ENCODE peak calls at places on chromosome 1, in four cellular contexts. One of them, this sample, is unnamed.

GRCh38 chr1:39776400-39776713 is 5.2 kb upstream of the OXCT2 start:
- DNase-seq in ovary: no peak
- DNase-seq in fibroblast of lung: no peak
- DNase-seq in OCI-LY7: peak; percentile 9
- DNase-seq in this sample: no peak

GRCh38 chr1:111290640-111291039 is at the start of gene CHIA:
- DNase-seq in ovary: no peak
- DNase-seq in fibroblast of lung: no peak
- DNase-seq in OCI-LY7: no peak
- DNase-seq in this sample: no peak

GRCh38 chr1:1290238-1290731 is 10.0 kb downstream of the SCNN1D start:
- DNase-seq in ovary: peak; percentile 66
- DNase-seq in fibroblast of lung: peak; percentile 39
- DNase-seq in OCI-LY7: peak; percentile 44
- DNase-seq in this sample: no peak

GRCh38 chr1:181010789-181011188 is 11.9 kb downstream of the STX6 start:
- DNase-seq in ovary: no peak
- DNase-seq in fibroblast of lung: no peak
- DNase-seq in OCI-LY7: no peak
- DNase-seq in this sample: no peak

GRCh38 chr1:246002725-246003441 is 504.2 kb downstream of the SMYD3 start:
- DNase-seq in ovary: peak; percentile 89
- DNase-seq in fibroblast of lung: peak; percentile 91
- DNase-seq in OCI-LY7: peak; percentile 83
- DNase-seq in this sample: no peak

GRCh38 chr1:53560572-53561487 is 101.6 kb downstream of the DMRTB1 start:
- DNase-seq in ovary: peak; percentile 11
- DNase-seq in fibroblast of lung: peak; percentile 60
- DNase-seq in OCI-LY7: no peak
- DNase-seq in this sample: no peak

GRCh38 chr1:246564839-246565750 is 966 bp downstream of the TFB2M start:
- DNase-seq in ovary: no peak
- DNase-seq in fibroblast of lung: no peak
- DNase-seq in OCI-LY7: no peak
- DNase-seq in this sample: no peak

GRCh38 chr1:233359431-233359830 is 31.9 kb downstream of the MAP3K21 start:
- DNase-seq in ovary: no peak
- DNase-seq in fibroblast of lung: no peak
- DNase-seq in OCI-LY7: no peak
- DNase-seq in this sample: no peak

GRCh38 chr1:199780948-199781347 is 246.6 kb upstream of the NR5A2 start:
- DNase-seq in ovary: no peak
- DNase-seq in fibroblast of lung: peak; percentile 60
- DNase-seq in OCI-LY7: no peak
- DNase-seq in this sample: no peak

GRCh38 chr1:1132042-1132927 is 16.4 kb upstream of the C1orf159 start:
- DNase-seq in ovary: no peak
- DNase-seq in fibroblast of lung: no peak
- DNase-seq in OCI-LY7: no peak
- DNase-seq in this sample: no peak

DNA sequence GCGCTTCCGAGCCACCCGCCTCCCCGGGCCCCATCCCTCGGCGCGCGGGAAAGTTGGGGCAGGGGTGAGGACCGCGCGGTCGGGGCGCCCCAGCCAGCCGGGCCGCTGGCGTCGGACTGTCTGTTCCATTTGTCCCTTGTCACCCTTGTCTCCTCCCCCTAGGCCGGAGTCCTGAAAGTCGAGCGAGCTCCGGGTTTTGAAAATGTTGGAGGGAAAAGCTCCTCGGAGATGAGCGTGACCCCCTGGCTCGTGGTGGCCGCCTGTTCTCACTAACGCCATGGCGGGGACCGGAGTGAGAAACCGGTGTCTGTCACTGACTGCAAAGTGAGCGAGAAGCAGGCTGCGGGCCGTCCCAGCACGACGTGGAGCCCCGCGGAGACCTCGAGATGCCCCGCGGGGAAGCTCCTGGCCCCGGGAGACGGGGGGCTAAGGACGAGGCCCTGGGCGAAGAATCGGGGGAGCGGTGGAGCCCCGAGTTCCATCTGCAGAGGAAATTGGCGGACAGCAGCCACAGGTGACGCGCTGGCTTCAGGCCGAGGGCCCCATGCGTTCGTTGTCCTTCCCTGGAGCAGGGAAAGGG is 491 bp downstream of the PER3 start:
- DNase-seq in ovary: no peak
- DNase-seq in fibroblast of lung: no peak
- DNase-seq in OCI-LY7: no peak
- DNase-seq in this sample: no peak
- H3K27ac ChIP-seq in ovary: peak overlapping the region; percentile 99
- H3K27ac ChIP-seq in fibroblast of lung: peak overlapping the region; percentile 69
- H3K27ac ChIP-seq in OCI-LY7: no peak overlapping the region
- H3K27ac ChIP-seq in this sample: no peak overlapping the region

GRCh38 chr1:89104147-89104546 is 21.8 kb downstream of the GBP2 start:
- DNase-seq in ovary: no peak
- DNase-seq in fibroblast of lung: no peak
- DNase-seq in OCI-LY7: no peak
- DNase-seq in this sample: no peak
- H3K27ac ChIP-seq in ovary: no peak overlapping the region
- H3K27ac ChIP-seq in fibroblast of lung: no peak overlapping the region
- H3K27ac ChIP-seq in OCI-LY7: no peak overlapping the region
- H3K27ac ChIP-seq in this sample: no peak overlapping the region

DNA sequence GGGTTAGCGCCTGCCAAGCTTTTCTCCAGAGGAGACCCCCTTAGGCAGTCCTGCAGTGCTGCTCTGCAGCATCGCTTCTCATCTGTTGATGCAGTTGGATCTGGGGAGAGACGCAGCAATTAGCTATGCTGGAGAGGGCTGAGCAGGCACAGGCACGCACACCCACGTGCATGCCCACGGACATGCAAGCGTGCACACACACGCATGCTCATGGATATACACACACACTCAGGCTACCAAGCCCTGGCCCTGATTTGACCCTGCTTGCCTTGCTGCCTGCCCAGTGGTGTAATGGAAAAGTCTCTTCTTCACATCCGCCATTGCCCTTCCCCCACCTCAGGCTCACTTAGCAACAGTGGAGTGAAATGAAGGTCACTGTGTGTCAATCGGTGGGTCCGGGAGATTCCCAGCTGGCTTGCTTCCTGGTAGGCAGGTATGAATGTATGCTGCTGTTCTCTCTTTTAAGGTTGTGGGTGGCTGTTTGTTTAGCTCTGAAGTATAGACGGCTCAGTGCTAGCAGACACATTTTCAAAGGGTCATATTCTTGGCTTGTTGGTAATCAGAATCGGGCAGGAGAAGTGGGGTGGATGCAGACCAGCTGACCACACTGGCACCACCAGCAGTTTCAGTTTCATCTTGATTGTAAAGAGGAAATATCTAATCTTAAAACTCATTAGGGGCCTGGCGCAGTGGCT is 9.5 kb downstream of the ATP1B1 start:
- DNase-seq in ovary: peak; percentile 40
- DNase-seq in fibroblast of lung: no peak
- DNase-seq in OCI-LY7: peak; percentile 28
- DNase-seq in this sample: peak; percentile 82
- H3K27ac ChIP-seq in ovary: no peak overlapping the region
- H3K27ac ChIP-seq in fibroblast of lung: peak overlapping the region; percentile 30
- H3K27ac ChIP-seq in OCI-LY7: peak overlapping the region; percentile 18
- H3K27ac ChIP-seq in this sample: peak overlapping the region; percentile 84

GRCh38 chr1:46218443-46218842 is 15.3 kb downstream of the LURAP1 start:
- DNase-seq in ovary: no peak
- DNase-seq in fibroblast of lung: no peak
- DNase-seq in OCI-LY7: no peak
- DNase-seq in this sample: peak; percentile 84
- H3K27ac ChIP-seq in ovary: no peak overlapping the region
- H3K27ac ChIP-seq in fibroblast of lung: no peak overlapping the region
- H3K27ac ChIP-seq in OCI-LY7: no peak overlapping the region
- H3K27ac ChIP-seq in this sample: peak overlapping the region; percentile 93

This sample was measured in epithelial cell of prostate.